ENCODE peak calls at places on chromosomes 11 and 22, in five cellular contexts. G, J, R, S and Y are unnamed samples.

GRCh38 chr22:48478124-48478523 is 1349.5 kb downstream of the BRD1 start:
- DNase-seq in G (no peak), J (peak), R (no peak), S (no peak), Y (no peak)

GRCh38 chr11:31487848-31488247 is 21.6 kb downstream of the IMMP1L start:
- DNase-seq in G (peak), J (no peak), R (no peak), S (peak), Y (peak)

GRCh38 chr11:115606223-115607220 is 102.3 kb upstream of the CADM1 start:
- DNase-seq in G (peak), J (peak), R (no peak), S (peak), Y (no peak)

GRCh38 chr11:10605941-10606381 is 37.5 kb upstream of the LYVE1 start:
- DNase-seq in G (peak), J (peak), R (peak), S (peak), Y (peak)

GRCh38 chr11:63583288-63583687 is 20.1 kb upstream of the PLAAT2 start:
- DNase-seq in G (no peak), J (no peak), R (no peak), S (no peak), Y (no peak)

GRCh38 chr22:25081409-25081824 is 118.2 kb upstream of the CRYBB3 start:
- DNase-seq in G (no peak), J (no peak), R (no peak), S (peak), Y (peak)

GRCh38 chr22:48151641-48152040 is 1389.2 kb downstream of the TBC1D22A start:
- DNase-seq in G (no peak), J (peak), R (no peak), S (no peak), Y (no peak)

GRCh38 chr11:10488581-10489443 is 33.7 kb downstream of the AMPD3 start:
- DNase-seq in G (no peak), J (peak), R (no peak), S (no peak), Y (peak)

GRCh38 chr11:217704-218103 is 10.2 kb downstream of the RIC8A start:
- DNase-seq in G (no peak), J (no peak), R (no peak), S (no peak), Y (peak)

GRCh38 chr22:22464541-22465054 is 43.9 kb downstream of the ZNF280B start:
- DNase-seq in G (no peak), J (no peak), R (no peak), S (no peak), Y (no peak)

GRCh38 chr11:19846654-19847330 is 134.2 kb downstream of the NAV2 start:
- DNase-seq in G (peak), J (no peak), R (no peak), S (peak), Y (no peak)

GRCh38 chr22:41949297-41949965 is 2.5 kb upstream of the CENPM start:
- DNase-seq in G (no peak), J (no peak), R (no peak), S (no peak), Y (no peak)

GRCh38 chr11:67274768-67275605 is 8.7 kb downstream of the GRK2 start:
- DNase-seq in G (no peak), J (no peak), R (peak), S (no peak), Y (no peak)

GRCh38 chr11:70523384-70524095 is 125.2 kb downstream of the CTTN start:
- DNase-seq in G (no peak), J (no peak), R (peak), S (no peak), Y (no peak)

GRCh38 chr22:34943830-34944229 is 122.1 kb upstream of the ISX start:
- DNase-seq in G (no peak), J (no peak), R (no peak), S (no peak), Y (no peak)

GRCh38 chr11:72227316-72228228 is 3.0 kb downstream of the INPPL1 start:
- DNase-seq in G (peak), J (no peak), R (no peak), S (no peak), Y (peak)

GRCh38 chr11:70111269-70112016 is 33.3 kb downstream of the ANO1 start:
- DNase-seq in G (peak), J (peak), R (peak), S (peak), Y (no peak)

GRCh38 chr11:125483592-125483991 is 12.5 kb downstream of the FEZ1 start:
- DNase-seq in G (no peak), J (no peak), R (no peak), S (no peak), Y (peak)

GRCh38 chr11:128042290-128042751 is 545.0 kb downstream of the ETS1 start:
- DNase-seq in G (no peak), J (no peak), R (no peak), S (no peak), Y (no peak)

GRCh38 chr22:43094551-43094950 is 5.4 kb upstream of the TTLL1 start:
- DNase-seq in G (no peak), J (no peak), R (no peak), S (no peak), Y (no peak)

GRCh38 chr11:70488171-70488570 is 89.8 kb downstream of the CTTN start:
- DNase-seq in G (no peak), J (no peak), R (peak), S (no peak), Y (no peak)

GRCh38 chr11:14362613-14363012 is 3.6 kb upstream of the RRAS2 start:
- DNase-seq in G (no peak), J (no peak), R (no peak), S (no peak), Y (no peak)

GRCh38 chr11:73308003-73308962 is at the start of gene ARHGEF17:
- DNase-seq in G (peak), J (peak), R (peak), S (peak), Y (peak)

GRCh38 chr22:41518048-41518347 is 26.3 kb downstream of the POLR3H start:
- DNase-seq in G (no peak), J (no peak), R (no peak), S (no peak), Y (no peak)

GRCh38 chr11:134124660-134125451 is 56.0 kb downstream of the JAM3 start:
- DNase-seq in G (peak), J (no peak), R (peak), S (peak), Y (no peak)

DNA sequence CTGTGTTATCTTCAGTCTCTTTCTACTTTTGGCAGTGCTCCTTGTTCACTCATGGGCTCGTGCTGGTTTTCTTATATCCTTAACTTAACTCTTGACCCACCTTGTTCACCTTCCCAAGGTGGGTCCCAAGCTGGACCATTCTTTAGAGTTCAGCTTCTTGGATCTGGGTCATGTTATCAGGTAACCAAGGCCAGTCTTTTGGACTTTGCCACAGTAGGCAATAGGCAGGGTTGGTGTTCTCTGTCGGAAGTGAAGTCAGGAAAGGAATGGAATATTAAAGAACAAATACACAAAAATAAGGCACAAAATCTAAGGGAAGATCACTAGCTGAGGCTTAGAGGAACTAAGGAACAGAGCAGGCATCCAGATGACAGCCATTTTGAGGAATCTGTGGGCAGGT is 202.7 kb downstream of the ARHGAP42 start:
- DNase-seq in G (no peak), J (no peak), R (no peak), S (no peak), Y (no peak)
- H3K4me3 ChIP-seq in G (no peak), J (no peak), R (no peak), S (no peak), Y (no peak)

GRCh38 chr11:114058026-114058706 is 1.3 kb upstream of the ZBTB16 start:
- DNase-seq in G (no peak), J (no peak), R (no peak), S (peak), Y (peak)
- H3K4me3 ChIP-seq in G (no peak), J (no peak), R (no peak), S (no peak), Y (peak)

GRCh38 chr22:46775364-46775758 is 12.9 kb downstream of the TBC1D22A start:
- DNase-seq in G (no peak), J (no peak), R (no peak), S (no peak), Y (no peak)
- H3K4me3 ChIP-seq in G (no peak), J (no peak), R (no peak), S (no peak), Y (no peak)

GRCh38 chr11:65429724-65430405 is 7.3 kb downstream of the NEAT1 start:
- DNase-seq in G (peak), J (peak), R (peak), S (peak), Y (peak)
- H3K4me3 ChIP-seq in G (peak), J (no peak), R (no peak), S (peak), Y (peak)

DNA sequence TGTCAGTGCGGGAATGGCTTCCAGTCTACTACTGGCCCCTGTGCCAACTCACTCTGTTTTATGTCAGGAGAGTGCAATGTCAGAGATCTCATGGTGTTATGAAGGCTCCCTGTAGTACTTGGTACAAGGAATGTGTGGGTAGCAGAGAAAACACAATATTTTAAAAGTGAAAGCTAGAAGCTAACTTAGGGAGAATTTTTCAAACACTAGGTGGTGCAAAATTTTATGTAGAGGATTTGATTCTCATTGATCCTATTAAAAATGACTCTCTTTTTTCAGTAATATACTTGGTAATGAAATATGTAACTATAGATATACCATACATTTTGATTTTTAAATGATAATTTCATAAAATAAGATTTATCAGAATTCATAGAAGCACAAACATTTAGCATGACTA is 134.7 kb downstream of the JRKL start:
- DNase-seq in G (no peak), J (no peak), R (no peak), S (peak), Y (no peak)
- H3K4me3 ChIP-seq in G (no peak), J (no peak), R (no peak), S (no peak), Y (no peak)

GRCh38 chr11:104917259-104918112 is 19.2 kb upstream of the CASP12 start:
- DNase-seq in G (peak), J (no peak), R (no peak), S (no peak), Y (no peak)

GRCh38 chr11:104918113-104918824 is 20.0 kb upstream of the CASP12 start:
- DNase-seq in G (peak), J (no peak), R (no peak), S (peak), Y (peak)

GRCh38 chr11:104912102-104912501 is 13.8 kb upstream of the CASP12 start:
- DNase-seq in G (no peak), J (no peak), R (no peak), S (no peak), Y (no peak)

DNA sequence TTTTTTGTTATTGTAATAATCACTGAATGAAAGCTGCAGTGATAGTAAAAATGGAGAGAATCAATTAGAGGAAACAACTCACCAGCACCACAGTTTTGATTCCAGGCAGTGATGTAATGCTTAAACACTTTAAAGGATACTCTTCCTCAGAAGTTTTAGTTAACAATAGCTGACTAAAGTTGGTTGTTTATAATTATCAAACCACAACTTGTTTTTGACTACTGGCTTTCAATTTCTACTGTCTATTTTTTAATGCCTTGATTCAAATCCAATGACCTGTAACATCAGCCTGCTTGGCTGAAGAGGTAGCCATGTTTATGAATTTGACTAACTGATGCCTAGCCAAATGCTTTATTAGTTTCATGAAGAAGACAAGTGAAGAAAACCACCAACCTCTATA is 18.2 kb upstream of the CASP12 start:
- DNase-seq in G (no peak), J (no peak), R (no peak), S (peak), Y (no peak)
- H3K4me3 ChIP-seq in G (no peak), J (no peak), R (no peak), S (no peak), Y (no peak)